ENCODE peak calls at places on chromosomes 2 and 18, in six cellular contexts. T is A549, L is tibial nerve, D is stomach, R is H1, F is K562. W is an unnamed sample.

GRCh38 chr18:3254725-3255124 is 7.1 kb downstream of the MYL12A start:
- DNase-seq in T (no peak), L (no peak), D (no peak), R (no peak), F (no peak), W (no peak)

GRCh38 chr18:51425889-51426288 is 228.4 kb upstream of the MEX3C start:
- DNase-seq in T (no peak), L (no peak), D (no peak), R (no peak), F (no peak), W (no peak)

GRCh38 chr2:170335351-170335750 is 157.4 kb downstream of the MYO3B start:
- DNase-seq in T (no peak), L (no peak), D (no peak), R (no peak), F (no peak), W (no peak)

GRCh38 chr2:95761556-95761955 is 169.8 kb downstream of the TRIM43 start:
- DNase-seq in T (no peak), L (no peak), D (no peak), R (no peak), F (no peak), W (no peak)

GRCh38 chr18:22640281-22640842 is 222.6 kb upstream of the CTAGE1 start:
- DNase-seq in T (no peak), L (no peak), D (no peak), R (no peak), F (no peak), W (no peak)

GRCh38 chr18:72206814-72207213 is 337.3 kb downstream of the CBLN2 start:
- DNase-seq in T (no peak), L (no peak), D (no peak), R (no peak), F (no peak), W (no peak)

GRCh38 chr2:233834378-233834777 is 20.0 kb downstream of the HJURP start:
- DNase-seq in T (no peak), L (no peak), D (no peak), R (no peak), F (no peak), W (no peak)

GRCh38 chr2:206396216-206396615 is 47.1 kb upstream of the ADAM23 start:
- DNase-seq in T (no peak), L (no peak), D (no peak), R (no peak), F (no peak), W (no peak)

GRCh38 chr2:61853086-61853847 is 593 bp downstream of the FAM161A start:
- DNase-seq in T (peak; percentile 79), L (peak; percentile 52), D (peak; percentile 73), R (no peak), F (peak; percentile 51), W (peak; percentile 34)

GRCh38 chr2:219149667-219150066 is 10.9 kb downstream of the NHEJ1 start:
- DNase-seq in T (no peak), L (no peak), D (peak; percentile 47), R (no peak), F (no peak), W (no peak)

GRCh38 chr2:36425771-36426340 is 70.3 kb downstream of the CRIM1 start:
- DNase-seq in T (no peak), L (no peak), D (no peak), R (no peak), F (no peak), W (no peak)

GRCh38 chr2:28639836-28640235 is 111.8 kb upstream of the PPP1CB start:
- DNase-seq in T (no peak), L (no peak), D (peak; percentile 53), R (no peak), F (no peak), W (no peak)

DNA sequence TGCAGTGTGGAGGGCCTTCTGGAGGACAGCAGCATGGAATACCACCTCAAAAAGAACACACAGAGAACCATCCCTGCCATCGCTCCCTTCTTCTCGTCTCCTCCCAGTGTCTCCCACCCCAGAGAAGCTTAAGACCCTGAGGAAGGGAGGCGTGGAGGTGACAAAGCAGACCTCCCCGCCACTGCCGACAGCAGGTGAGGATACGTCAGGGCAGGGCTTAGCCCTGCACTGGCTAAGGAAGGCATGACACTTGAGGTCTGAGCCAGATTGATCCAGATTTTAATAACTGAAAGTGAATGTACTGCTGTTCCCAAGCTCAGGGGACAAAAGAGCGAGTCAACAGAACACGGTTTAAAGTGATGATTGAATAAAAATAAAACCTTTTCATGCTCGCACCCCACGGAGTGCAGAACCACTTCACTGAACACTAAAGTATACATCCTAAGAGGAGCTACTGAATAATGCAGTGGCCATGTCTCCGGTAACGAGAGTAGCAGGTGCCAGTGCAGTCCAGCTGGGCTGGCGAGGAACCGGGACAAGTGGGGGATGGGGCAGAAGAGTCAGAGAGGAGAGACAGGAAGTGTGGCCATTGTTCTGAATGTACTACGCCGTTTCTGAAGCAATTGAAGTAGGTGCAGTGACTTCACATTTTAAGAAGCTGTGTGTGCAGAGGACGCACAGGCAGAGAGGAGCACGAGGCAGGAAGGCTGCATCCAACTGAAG is 391.0 kb downstream of the CDH2 start:
- DNase-seq in T (no peak), L (no peak), D (no peak), R (no peak), F (no peak), W (no peak)
- TF ChIP-seq EP300 in T (no peak), L (no peak), D (no peak), R (no peak), F (no peak), W (no peak)

GRCh38 chr2:39120771-39121522 is at the start of gene SOS1:
- DNase-seq in T (peak; percentile 90), L (peak; percentile 92), D (peak; percentile 97), R (peak; percentile 96), F (peak; percentile 91), W (peak; percentile 98)
- TF ChIP-seq EP300 in T (no peak), L (peak; percentile 95), D (no peak), R (peak; percentile 71), F (peak; percentile 1), W (no peak)

GRCh38 chr2:160108231-160108630 is 45.8 kb upstream of the PLA2R1 start:
- DNase-seq in T (no peak), L (no peak), D (no peak), R (no peak), F (no peak), W (no peak)

GRCh38 chr2:160111951-160112798 is 49.8 kb upstream of the PLA2R1 start:
- DNase-seq in T (no peak), L (no peak), D (no peak), R (no peak), F (no peak), W (no peak)

GRCh38 chr2:160109939-160110673 is 47.7 kb upstream of the PLA2R1 start:
- DNase-seq in T (peak; percentile 35), L (peak; percentile 67), D (peak; percentile 57), R (no peak), F (peak; percentile 50), W (peak; percentile 64)

GRCh38 chr2:160110674-160111239 is 48.3 kb upstream of the PLA2R1 start:
- DNase-seq in T (no peak), L (no peak), D (no peak), R (no peak), F (no peak), W (no peak)

DNA sequence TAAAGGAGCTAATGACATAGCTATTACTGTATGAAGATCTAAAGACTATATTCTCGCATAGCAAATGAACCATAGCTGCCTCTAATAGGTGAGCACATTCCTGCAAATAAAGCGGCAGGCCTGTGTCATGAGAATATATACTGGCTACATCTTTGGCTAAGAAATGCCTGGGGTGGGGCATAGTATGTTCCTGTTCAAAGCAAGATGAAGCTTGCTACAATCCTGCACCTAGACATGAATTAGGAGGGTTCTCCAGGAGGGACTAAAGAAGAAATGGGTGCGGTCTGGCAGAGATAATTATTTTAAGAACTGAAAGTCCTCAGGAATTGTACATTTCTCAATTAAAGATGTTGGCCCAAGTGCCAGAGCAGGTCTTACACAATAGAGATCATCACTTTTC is 46.8 kb upstream of the PLA2R1 start:
- DNase-seq in T (no peak), L (no peak), D (no peak), R (no peak), F (no peak), W (no peak)
- TF ChIP-seq EP300 in T (no peak), L (no peak), D (no peak), R (no peak), F (no peak), W (no peak)

GRCh38 chr2:158011055-158011771 is 90.5 kb upstream of the UPP2 start:
- DNase-seq in T (no peak), L (no peak), D (no peak), R (no peak), F (no peak), W (no peak)
- TF ChIP-seq EP300 in T (no peak), L (no peak), D (no peak), R (peak; percentile 62), F (no peak), W (no peak)

DNA sequence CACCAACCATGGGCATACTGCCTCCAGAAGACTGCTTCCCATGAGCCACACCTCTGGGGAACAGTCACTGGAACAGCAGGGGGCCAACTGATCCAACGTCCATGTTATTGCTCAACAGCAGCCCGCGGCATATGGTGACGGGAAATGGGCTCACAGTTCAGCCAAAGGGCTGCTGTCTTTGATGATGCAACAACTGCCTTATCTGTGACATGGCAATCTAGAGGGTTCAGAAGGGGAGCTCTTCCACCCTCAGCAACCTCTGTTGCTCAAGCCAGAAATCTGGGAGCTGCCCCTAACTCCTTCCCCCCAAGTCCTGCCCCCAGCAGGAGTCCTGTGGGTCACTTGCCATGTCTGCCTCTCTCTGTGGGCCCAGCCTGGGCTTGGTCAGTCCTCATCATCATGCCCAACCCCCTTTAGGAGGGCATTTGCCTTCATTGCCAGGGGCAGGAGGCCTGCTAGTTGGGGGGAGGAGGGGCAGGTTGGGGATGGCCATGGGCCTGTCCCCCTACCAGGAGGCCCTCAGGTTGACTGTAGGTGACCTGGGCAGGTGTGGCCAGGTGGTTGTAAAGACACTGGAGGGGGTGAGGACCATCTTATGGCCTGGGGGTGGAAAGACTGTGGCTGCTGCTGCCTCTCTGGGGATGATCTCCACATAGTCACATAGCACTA is 212.9 kb downstream of the CYP26B1 start:
- DNase-seq in T (no peak), L (peak; percentile 63), D (no peak), R (peak; percentile 26), F (peak; percentile 9), W (no peak)
- TF ChIP-seq EP300 in T (no peak), L (peak; percentile 92), D (no peak), R (no peak), F (peak; percentile 74), W (peak; percentile 69)

DNA sequence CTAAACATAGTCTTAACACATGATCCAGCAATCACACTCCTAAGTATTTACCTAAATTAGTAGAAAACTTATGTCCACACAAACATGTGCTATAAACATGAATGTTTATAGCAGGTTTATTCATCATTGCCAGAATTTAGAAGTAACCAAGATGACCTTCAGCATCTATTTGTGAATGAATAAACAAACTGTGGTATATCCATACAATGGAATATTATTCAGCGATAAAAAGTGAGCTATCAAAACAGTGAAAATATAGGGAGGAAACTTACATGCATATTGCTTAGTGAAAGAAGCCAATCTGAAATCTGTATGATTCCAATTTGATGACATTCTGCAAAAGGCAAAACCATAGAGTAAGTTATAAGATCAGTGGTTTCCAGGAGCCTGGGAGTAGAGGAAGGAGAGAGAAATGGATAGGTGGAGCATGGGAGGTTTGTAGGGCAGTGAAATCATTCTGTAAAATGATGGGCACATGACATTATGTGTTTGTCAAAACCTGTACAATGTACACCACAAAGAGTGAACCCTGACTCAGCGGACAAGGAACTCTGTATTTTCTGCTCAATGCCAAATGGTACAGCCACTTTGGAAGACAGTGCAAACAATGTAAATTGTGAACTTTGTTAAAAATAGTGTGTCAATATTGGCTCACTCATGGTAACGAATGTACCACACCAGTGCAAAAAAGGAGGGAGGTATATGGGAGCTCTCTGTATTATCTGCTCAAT is 61.9 kb upstream of the IGFBP2 start:
- DNase-seq in T (no peak), L (no peak), D (no peak), R (no peak), F (no peak), W (no peak)
- TF ChIP-seq EP300 in T (no peak), L (no peak), D (no peak), R (no peak), F (no peak), W (no peak)

W was measured in ovary.